ENCODE peak calls at places on chromosomes 13 and 19, in eight cellular contexts. Q is cardiac muscle cell; Z is NCI-H345; D is right lobe of liver; R is stimulated activated CD4-positive, alpha-beta T cell treated with anti-CD3 and anti-CD28 coated beads, Interleukin-1b, Interleukin-23, amount 100 ng/mL, for 1 hour; G is left lung; J is T47D; A is activated gamma-delta T cell treated with Interleukin-2 at 50 U/mL for 16 hours. U is an unnamed sample.

GRCh38 chr19:12937243-12938053 is 961 bp upstream of the CALR start:
- DNase-seq in A (no peak), Z (no peak), D (peak), Q (peak), G (peak), J (no peak), R (no peak), U (no peak)

GRCh38 chr13:79869326-79869725 is 388.4 kb downstream of the NDFIP2 start:
- DNase-seq in R (no peak), D (no peak), J (no peak), G (no peak), Q (no peak), A (no peak), Z (peak), U (peak)

GRCh38 chr19:13291913-13292312 is 141.7 kb downstream of the IER2 start:
- DNase-seq in Z (no peak), A (no peak), G (no peak), D (no peak), R (no peak), J (no peak), Q (no peak), U (peak)

GRCh38 chr13:60629158-60629557 is 232.1 kb downstream of the TDRD3 start:
- DNase-seq in R (no peak), G (no peak), D (no peak), A (no peak), Q (no peak), J (no peak), Z (no peak), U (no peak)

GRCh38 chr19:55188620-55189019 is 8.5 kb upstream of the SYT5 start:
- DNase-seq in G (no peak), Q (no peak), D (no peak), J (no peak), A (no peak), Z (no peak), R (no peak), U (no peak)

GRCh38 chr19:7863971-7864718 is 10.0 kb downstream of the PRR36 start:
- DNase-seq in D (no peak), J (no peak), Z (no peak), A (no peak), Q (no peak), G (no peak), R (no peak), U (no peak)

GRCh38 chr19:11247391-11247790 is 8.0 kb downstream of the ANGPTL8 start:
- DNase-seq in D (peak), G (no peak), J (no peak), Q (no peak), Z (no peak), A (no peak), R (no peak), U (no peak)

GRCh38 chr13:33262069-33262487 is 23.5 kb downstream of the STARD13 start:
- DNase-seq in D (no peak), G (no peak), Q (no peak), A (no peak), J (no peak), Z (peak), R (no peak), U (no peak)

GRCh38 chr19:45526143-45526542 is 18.9 kb downstream of the VASP start:
- DNase-seq in Z (peak), J (no peak), R (no peak), G (no peak), A (no peak), D (no peak), Q (peak), U (peak)

GRCh38 chr13:101111894-101112293 is 304.4 kb downstream of the NALCN start:
- DNase-seq in J (no peak), R (no peak), G (no peak), D (no peak), Q (no peak), Z (no peak), A (no peak), U (no peak)